ENCODE peak calls at places on chromosome 1, in ten cellular contexts. K, B, G, W, U, J, H, C, F and X are unnamed samples.

GRCh38 chr1:91148641-91149069 is 126.8 kb upstream of the ZNF644 start:
- DNase-seq in K (no peak), F (peak), B (no peak), C (peak), W (no peak), G (no peak), H (no peak), J (no peak), U (no peak), X (no peak)

GRCh38 chr1:27391511-27392095 is 819 bp upstream of the GPR3 start:
- DNase-seq in U (peak), H (no peak), K (no peak), F (no peak), C (peak), G (no peak), W (peak), J (no peak), B (no peak), X (no peak)

GRCh38 chr1:36034692-36035091 is 49.2 kb upstream of the TEKT2 start:
- DNase-seq in K (no peak), B (no peak), J (no peak), C (peak), H (no peak), F (peak), G (no peak), U (peak), W (no peak), X (no peak)

GRCh38 chr1:232192781-232193450 is 437.0 kb downstream of the SIPA1L2 start:
- DNase-seq in W (no peak), G (no peak), J (no peak), K (no peak), F (no peak), U (peak), H (no peak), B (no peak), C (peak), X (no peak)

GRCh38 chr1:1179339-1179982 is 5.8 kb downstream of the TTLL10 start:
- DNase-seq in K (no peak), J (no peak), B (no peak), G (peak), U (no peak), F (no peak), H (no peak), W (no peak), C (no peak), X (no peak)

GRCh38 chr1:27015260-27015659 is 2.6 kb upstream of the TENT5B start:
- DNase-seq in F (peak), U (no peak), K (no peak), H (no peak), B (no peak), C (no peak), J (no peak), W (no peak), G (no peak), X (no peak)

GRCh38 chr1:228646717-228647522 is 88.4 kb upstream of the RHOU start:
- DNase-seq in B (no peak), G (no peak), K (no peak), C (peak), U (peak), W (peak), J (no peak), H (no peak), F (peak), X (no peak)

GRCh38 chr1:85911742-85912141 is 203.5 kb upstream of the ZNHIT6 start:
- DNase-seq in F (no peak), U (peak), W (no peak), G (no peak), J (no peak), C (peak), B (no peak), K (no peak), H (peak), X (no peak)

GRCh38 chr1:112798293-112798692 is 83.2 kb upstream of the PPM1J start:
- DNase-seq in G (no peak), W (no peak), C (no peak), B (no peak), J (no peak), K (no peak), H (no peak), U (no peak), F (no peak), X (no peak)

GRCh38 chr1:84300991-84301758 is at the start of gene SAMD13:
- DNase-seq in G (no peak), B (no peak), C (peak), F (peak), W (peak), J (peak), H (peak), K (peak), U (peak), X (peak)

GRCh38 chr1:243849089-243850012 is 692 bp downstream of the AKT3 start:
- DNase-seq in H (peak), U (peak), W (peak), B (peak), F (no peak), C (peak), K (peak), G (peak), J (peak), X (peak)